ENCODE peak calls at places on chromosome 16, in six cellular contexts. W, O, L, U, I and C are unnamed samples.

GRCh38 chr16:15530085-15530484 is 95.7 kb downstream of the BMERB1 start:
- DNase-seq in L (no peak), U (no peak), O (no peak), W (no peak), I (no peak), C (no peak)

GRCh38 chr16:85395207-85395912 is 217.8 kb upstream of the GSE1 start:
- DNase-seq in I (no peak), W (no peak), U (peak; percentile 98), L (peak; percentile 56), O (peak; percentile 71), C (peak; percentile 66)

GRCh38 chr16:72878301-72879269 is 169.3 kb downstream of the ZFHX3 start:
- DNase-seq in I (no peak), O (no peak), W (no peak), U (peak; percentile 70), L (no peak), C (no peak)

GRCh38 chr16:50210266-50211038 is 55.9 kb upstream of the ADCY7 start:
- DNase-seq in L (peak; percentile 55), W (peak; percentile 32), U (peak; percentile 90), O (peak; percentile 58), I (peak; percentile 58), C (peak; percentile 84)

GRCh38 chr16:8660841-8661301 is 13.5 kb upstream of the ABAT start:
- DNase-seq in W (peak; percentile 41), L (peak; percentile 62), I (peak; percentile 64), U (peak; percentile 64), O (no peak), C (peak; percentile 64)

GRCh38 chr16:30445149-30445407 is 596 bp downstream of the SEPHS2 start:
- DNase-seq in W (no peak), I (no peak), O (no peak), U (no peak), L (no peak), C (no peak)

GRCh38 chr16:10959161-10959560 is 14.8 kb downstream of the CLEC16A start:
- DNase-seq in O (no peak), U (no peak), I (no peak), L (no peak), W (no peak), C (no peak)

GRCh38 chr16:54923055-54923473 is 7.6 kb upstream of the IRX5 start:
- DNase-seq in L (no peak), O (no peak), I (no peak), U (no peak), W (no peak), C (no peak)

GRCh38 chr16:29192329-29193247 is 207.7 kb downstream of the LAT start:
- DNase-seq in L (peak; percentile 29), W (no peak), U (no peak), I (no peak), O (no peak), C (no peak)

GRCh38 chr16:9034056-9034455 is 57.4 kb upstream of the HAPSTR1 start:
- DNase-seq in O (no peak), U (no peak), W (no peak), L (no peak), I (no peak), C (no peak)

GRCh38 chr16:3999479-3999868 is 116.8 kb downstream of the ADCY9 start:
- DNase-seq in L (no peak), W (no peak), I (no peak), U (peak; percentile 80), O (no peak), C (peak; percentile 43)

GRCh38 chr16:29742683-29743275 is 3.0 kb downstream of the C16orf54 start:
- DNase-seq in L (no peak), W (no peak), O (no peak), I (no peak), U (no peak), C (no peak)

GRCh38 chr16:85888405-85889331 is 10.3 kb upstream of the IRF8 start:
- DNase-seq in I (no peak), W (no peak), L (no peak), U (peak; percentile 89), O (no peak), C (no peak)

GRCh38 chr16:86044241-86044671 is 145.3 kb downstream of the IRF8 start:
- DNase-seq in W (peak; percentile 8), O (no peak), U (peak; percentile 24), L (peak; percentile 20), I (peak; percentile 38), C (no peak)

GRCh38 chr16:79593074-79593531 is 7.4 kb downstream of the MAF start:
- DNase-seq in W (no peak), U (no peak), O (no peak), L (no peak), I (no peak), C (no peak)

GRCh38 chr16:80580109-80580832 is 39.5 kb downstream of the DYNLRB2 start:
- DNase-seq in L (no peak), U (peak; percentile 69), I (no peak), W (no peak), O (no peak), C (no peak)

GRCh38 chr16:70460737-70461261 is 6.4 kb downstream of the FCSK start:
- DNase-seq in W (no peak), I (no peak), L (no peak), O (no peak), U (no peak), C (no peak)

GRCh38 chr16:85234310-85235235 is 122.3 kb upstream of the CIBAR2 start:
- DNase-seq in I (peak; percentile 91), L (no peak), W (no peak), O (no peak), U (peak; percentile 32), C (peak; percentile 56)

GRCh38 chr16:17106243-17106791 is 364.4 kb downstream of the XYLT1 start:
- DNase-seq in I (peak; percentile 18), U (no peak), L (no peak), W (no peak), O (no peak), C (no peak)

GRCh38 chr16:16067127-16067526 is 117.7 kb downstream of the ABCC1 start:
- DNase-seq in L (no peak), U (no peak), O (no peak), W (no peak), I (no peak), C (no peak)

GRCh38 chr16:64440421-64440831 is 681.4 kb downstream of the CDH11 start:
- DNase-seq in L (no peak), U (peak; percentile 98), O (no peak), W (peak; percentile 73), I (no peak), C (no peak)

GRCh38 chr16:66247516-66248089 is 118.9 kb upstream of the CDH5 start:
- DNase-seq in O (no peak), I (no peak), U (peak; percentile 35), L (no peak), W (no peak), C (no peak)

GRCh38 chr16:48916566-48916965 is 306.6 kb upstream of the N4BP1 start:
- DNase-seq in W (no peak), L (no peak), I (no peak), O (no peak), U (no peak), C (no peak)

GRCh38 chr16:81651758-81652718 is 127.1 kb upstream of the PLCG2 start:
- DNase-seq in U (no peak), I (no peak), W (no peak), L (no peak), O (no peak), C (no peak)
- H3K4me3 ChIP-seq in U (no peak overlapping the region), I (no peak overlapping the region), W (no peak overlapping the region), L (no peak overlapping the region), O (no peak overlapping the region), C (no peak overlapping the region)

GRCh38 chr16:2829501-2830354 is at the start of gene ZG16B:
- DNase-seq in U (no peak), O (peak; percentile 44), W (no peak), I (no peak), L (no peak), C (peak; percentile 42)

GRCh38 chr16:2828876-2829430 is 1.1 kb upstream of the ZG16B start:
- DNase-seq in U (no peak), L (no peak), W (no peak), I (no peak), O (no peak), C (peak; percentile 16)

GRCh38 chr16:2831203-2831602 is 1.1 kb downstream of the ZG16B start:
- DNase-seq in I (no peak), U (no peak), L (no peak), W (no peak), O (no peak), C (peak; percentile 43)

GRCh38 chr16:2828521-2828840 is 1.6 kb upstream of the ZG16B start:
- DNase-seq in O (no peak), L (no peak), W (no peak), U (no peak), I (no peak), C (peak; percentile 42)

DNA sequence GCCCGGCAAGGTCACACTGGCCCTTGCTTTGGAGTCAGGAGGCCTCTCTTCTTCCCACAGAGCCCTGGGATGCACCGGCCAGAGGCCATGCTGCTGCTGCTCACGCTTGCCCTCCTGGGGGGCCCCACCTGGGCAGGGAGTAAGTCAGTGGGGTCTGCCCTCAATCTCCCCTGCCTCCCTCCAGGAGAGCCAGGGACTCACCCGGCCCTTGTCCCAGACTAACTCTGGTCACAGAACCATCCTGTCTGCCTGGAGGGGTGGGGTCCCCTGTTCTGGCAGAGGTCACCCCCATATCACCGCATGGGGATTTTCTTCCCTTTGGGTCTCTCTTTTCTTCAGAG is 222 bp downstream of the ZG16B start:
- DNase-seq in I (no peak), U (no peak), W (no peak), L (no peak), O (no peak), C (no peak)
- H3K4me3 ChIP-seq in I (no peak overlapping the region), U (no peak overlapping the region), W (no peak overlapping the region), L (no peak overlapping the region), O (no peak overlapping the region), C (peak overlapping the region; percentile 8)

GRCh38 chr16:89450537-89450936 is 39.8 kb downstream of the ANKRD11 start:
- DNase-seq in I (no peak), U (no peak), O (no peak), L (no peak), W (no peak), C (no peak)

GRCh38 chr16:89453662-89454321 is 36.6 kb downstream of the ANKRD11 start:
- DNase-seq in I (no peak), U (peak; percentile 59), O (no peak), W (no peak), L (no peak), C (peak; percentile 64)

GRCh38 chr16:89455178-89455577 is 35.2 kb downstream of the ANKRD11 start:
- DNase-seq in I (no peak), L (peak; percentile 27), W (no peak), O (no peak), U (no peak), C (no peak)

GRCh38 chr16:89452241-89452640 is 38.1 kb downstream of the ANKRD11 start:
- DNase-seq in O (no peak), L (no peak), I (no peak), W (no peak), U (no peak), C (no peak)

GRCh38 chr16:89452925-89453324 is 37.4 kb downstream of the ANKRD11 start:
- DNase-seq in O (no peak), U (no peak), I (no peak), L (no peak), W (no peak), C (no peak)
- H3K4me3 ChIP-seq in O (no peak overlapping the region), U (no peak overlapping the region), I (no peak overlapping the region), L (no peak overlapping the region), W (no peak overlapping the region), C (no peak overlapping the region)

DNA sequence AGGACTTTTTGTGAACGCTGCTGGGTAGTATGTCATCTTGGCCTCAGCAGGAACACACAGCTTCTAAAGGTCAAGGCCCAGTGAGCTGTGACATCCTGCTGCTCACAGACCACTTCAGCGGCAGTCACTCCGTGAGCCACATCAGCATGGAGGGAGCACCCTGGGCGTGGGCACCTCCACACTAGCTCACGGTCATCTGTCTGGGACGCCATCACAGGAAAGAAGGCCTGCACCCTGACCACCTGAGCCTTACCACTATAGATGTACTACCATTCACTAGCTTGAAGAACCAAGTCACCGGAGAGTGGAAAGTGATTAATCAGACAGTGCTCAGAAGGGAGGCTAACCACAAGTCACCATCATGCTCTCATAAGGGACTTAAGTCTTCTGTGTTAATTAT is 3.3 kb downstream of the AXIN1 start:
- DNase-seq in O (no peak), L (no peak), W (no peak), I (no peak), U (no peak), C (no peak)
- H3K4me3 ChIP-seq in O (no peak overlapping the region), L (no peak overlapping the region), W (no peak overlapping the region), I (no peak overlapping the region), U (no peak overlapping the region), C (no peak overlapping the region)